ENCODE peak calls at places on chromosomes 4 and X, in four cellular contexts. One of them, this sample, is unnamed.

GRCh38 chr4:155952546-155952945 is 1.1 kb downstream of the CTSO start:
- DNase-seq in suprapubic skin: no peak
- DNase-seq in fibroblast of villous mesenchyme: peak
- DNase-seq in tibial nerve: no peak
- DNase-seq in this sample: peak

GRCh38 chrX:128992107-128992971 is 531.0 kb downstream of the SMARCA1 start:
- DNase-seq in fibroblast of villous mesenchyme: no peak
- DNase-seq in tibial nerve: no peak
- DNase-seq in suprapubic skin: no peak
- DNase-seq in this sample: no peak

GRCh38 chrX:21806691-21807090 is 32.7 kb upstream of the MBTPS2 start:
- DNase-seq in fibroblast of villous mesenchyme: no peak
- DNase-seq in tibial nerve: no peak
- DNase-seq in suprapubic skin: no peak
- DNase-seq in this sample: no peak

GRCh38 chr4:113849771-113850170 is 88.2 kb upstream of the CAMK2D start:
- DNase-seq in suprapubic skin: no peak
- DNase-seq in tibial nerve: peak
- DNase-seq in fibroblast of villous mesenchyme: peak
- DNase-seq in this sample: peak

GRCh38 chr4:1577818-1578217 is 106.3 kb downstream of the FAM53A start:
- DNase-seq in suprapubic skin: peak
- DNase-seq in tibial nerve: no peak
- DNase-seq in fibroblast of villous mesenchyme: no peak
- DNase-seq in this sample: no peak

GRCh38 chr4:182562350-182562749 is 319.1 kb downstream of the TENM3 start:
- DNase-seq in suprapubic skin: no peak
- DNase-seq in fibroblast of villous mesenchyme: no peak
- DNase-seq in tibial nerve: no peak
- DNase-seq in this sample: no peak

GRCh38 chrX:34578237-34578636 is 78.8 kb downstream of the TMEM47 start:
- DNase-seq in fibroblast of villous mesenchyme: peak
- DNase-seq in suprapubic skin: no peak
- DNase-seq in tibial nerve: no peak
- DNase-seq in this sample: peak

GRCh38 chr4:145308598-145308997 is 128.2 kb upstream of the OTUD4 start:
- DNase-seq in suprapubic skin: no peak
- DNase-seq in fibroblast of villous mesenchyme: peak
- DNase-seq in tibial nerve: no peak
- DNase-seq in this sample: peak

GRCh38 chr4:85825937-85826678 is 351.2 kb downstream of the ARHGAP24 start:
- DNase-seq in suprapubic skin: no peak
- DNase-seq in fibroblast of villous mesenchyme: peak
- DNase-seq in tibial nerve: no peak
- DNase-seq in this sample: peak

GRCh38 chrX:39491548-39492297 is 606.0 kb downstream of the BCOR start:
- DNase-seq in fibroblast of villous mesenchyme: no peak
- DNase-seq in suprapubic skin: no peak
- DNase-seq in tibial nerve: no peak
- DNase-seq in this sample: no peak

GRCh38 chrX:53294024-53294648 is 12.8 kb upstream of the IQSEC2 start:
- DNase-seq in fibroblast of villous mesenchyme: no peak
- DNase-seq in tibial nerve: no peak
- DNase-seq in suprapubic skin: no peak
- DNase-seq in this sample: no peak

GRCh38 chrX:50905334-50905733 is 5.2 kb upstream of the BMP15 start:
- DNase-seq in fibroblast of villous mesenchyme: no peak
- DNase-seq in suprapubic skin: no peak
- DNase-seq in tibial nerve: no peak
- DNase-seq in this sample: no peak

GRCh38 chrX:13742397-13743176 is 8.0 kb downstream of the OFD1 start:
- DNase-seq in fibroblast of villous mesenchyme: peak
- DNase-seq in tibial nerve: no peak
- DNase-seq in suprapubic skin: no peak
- DNase-seq in this sample: no peak

GRCh38 chr4:175504316-175504715 is 307.7 kb downstream of the GPM6A start:
- DNase-seq in tibial nerve: no peak
- DNase-seq in suprapubic skin: no peak
- DNase-seq in fibroblast of villous mesenchyme: peak
- DNase-seq in this sample: peak

GRCh38 chr4:122617597-122618593 is 3.0 kb downstream of the IL21 start:
- DNase-seq in fibroblast of villous mesenchyme: no peak
- DNase-seq in suprapubic skin: no peak
- DNase-seq in tibial nerve: no peak
- DNase-seq in this sample: peak

GRCh38 chr4:15953625-15954024 is 9.3 kb downstream of the FGFBP2 start:
- DNase-seq in fibroblast of villous mesenchyme: no peak
- DNase-seq in suprapubic skin: no peak
- DNase-seq in tibial nerve: no peak
- DNase-seq in this sample: no peak

GRCh38 chr4:53576676-53577372 is 14.5 kb downstream of the LNX1 start:
- DNase-seq in fibroblast of villous mesenchyme: peak
- DNase-seq in suprapubic skin: no peak
- DNase-seq in tibial nerve: no peak
- DNase-seq in this sample: no peak

GRCh38 chr4:86484241-86484640 is 109.9 kb upstream of the PTPN13 start:
- DNase-seq in suprapubic skin: no peak
- DNase-seq in tibial nerve: no peak
- DNase-seq in fibroblast of villous mesenchyme: no peak
- DNase-seq in this sample: no peak

GRCh38 chrX:154717824-154718223 is 33.1 kb downstream of the GAB3 start:
- DNase-seq in fibroblast of villous mesenchyme: peak
- DNase-seq in tibial nerve: no peak
- DNase-seq in suprapubic skin: no peak
- DNase-seq in this sample: peak

GRCh38 chr4:83440899-83441298 is 14.7 kb downstream of the HELQ start:
- DNase-seq in tibial nerve: no peak
- DNase-seq in fibroblast of villous mesenchyme: no peak
- DNase-seq in suprapubic skin: no peak
- DNase-seq in this sample: no peak

GRCh38 chrX:46649421-46650260 is 76.1 kb downstream of the CHST7 start:
- DNase-seq in tibial nerve: no peak
- DNase-seq in fibroblast of villous mesenchyme: peak
- DNase-seq in suprapubic skin: no peak
- DNase-seq in this sample: peak

GRCh38 chr4:133995243-133995960 is 206.2 kb downstream of the PABPC4L start:
- DNase-seq in suprapubic skin: no peak
- DNase-seq in fibroblast of villous mesenchyme: no peak
- DNase-seq in tibial nerve: no peak
- DNase-seq in this sample: no peak

DNA sequence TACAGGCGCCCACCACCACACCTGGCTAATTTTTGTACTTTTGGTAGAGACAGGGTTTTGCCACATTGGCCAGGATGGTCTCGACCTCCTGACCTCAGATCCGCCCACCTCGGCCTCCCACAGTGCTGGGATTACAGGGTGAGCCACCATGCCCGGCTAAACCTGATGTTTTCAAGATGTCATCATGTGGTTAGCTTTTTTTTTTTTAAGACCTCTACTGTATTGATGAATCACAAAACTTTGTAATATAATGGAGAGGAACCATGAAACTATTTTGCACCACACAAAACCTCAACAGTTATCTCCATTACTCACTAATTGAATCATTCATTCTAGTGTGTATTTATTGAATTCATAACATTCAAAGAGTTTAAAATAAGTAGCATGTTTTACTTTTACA is 94.7 kb upstream of the NEIL3 start:
- DNase-seq in tibial nerve: no peak
- DNase-seq in fibroblast of villous mesenchyme: no peak
- DNase-seq in suprapubic skin: no peak
- DNase-seq in this sample: peak
- TF ChIP-seq CTCF in tibial nerve: no peak
- TF ChIP-seq CTCF in fibroblast of villous mesenchyme: no peak
- TF ChIP-seq CTCF in suprapubic skin: no peak
- TF ChIP-seq CTCF in this sample: no peak

GRCh38 chrX:19931146-19931545 is 43.7 kb upstream of the SH3KBP1 start:
- DNase-seq in fibroblast of villous mesenchyme: peak
- DNase-seq in suprapubic skin: no peak
- DNase-seq in tibial nerve: no peak
- DNase-seq in this sample: peak
- TF ChIP-seq CTCF in fibroblast of villous mesenchyme: no peak
- TF ChIP-seq CTCF in suprapubic skin: no peak
- TF ChIP-seq CTCF in tibial nerve: no peak
- TF ChIP-seq CTCF in this sample: no peak

GRCh38 chr4:186724861-186725419 is 1.3 kb upstream of the FAT1 start:
- DNase-seq in fibroblast of villous mesenchyme: peak
- DNase-seq in tibial nerve: no peak
- DNase-seq in suprapubic skin: no peak
- DNase-seq in this sample: peak

GRCh38 chr4:186726440-186727148 is 2.9 kb upstream of the FAT1 start:
- DNase-seq in tibial nerve: peak
- DNase-seq in fibroblast of villous mesenchyme: peak
- DNase-seq in suprapubic skin: peak
- DNase-seq in this sample: peak

GRCh38 chr4:186726150-186726439 is 2.4 kb upstream of the FAT1 start:
- DNase-seq in tibial nerve: no peak
- DNase-seq in fibroblast of villous mesenchyme: no peak
- DNase-seq in suprapubic skin: no peak
- DNase-seq in this sample: no peak

GRCh38 chr4:186724048-186724860 is 598 bp upstream of the FAT1 start:
- DNase-seq in suprapubic skin: peak
- DNase-seq in fibroblast of villous mesenchyme: peak
- DNase-seq in tibial nerve: no peak
- DNase-seq in this sample: peak

GRCh38 chr4:186725422-186726149 is 1.9 kb upstream of the FAT1 start:
- DNase-seq in suprapubic skin: peak
- DNase-seq in fibroblast of villous mesenchyme: peak
- DNase-seq in tibial nerve: peak
- DNase-seq in this sample: peak
- TF ChIP-seq CTCF in suprapubic skin: peak
- TF ChIP-seq CTCF in fibroblast of villous mesenchyme: peak
- TF ChIP-seq CTCF in tibial nerve: peak
- TF ChIP-seq CTCF in this sample: peak

DNA sequence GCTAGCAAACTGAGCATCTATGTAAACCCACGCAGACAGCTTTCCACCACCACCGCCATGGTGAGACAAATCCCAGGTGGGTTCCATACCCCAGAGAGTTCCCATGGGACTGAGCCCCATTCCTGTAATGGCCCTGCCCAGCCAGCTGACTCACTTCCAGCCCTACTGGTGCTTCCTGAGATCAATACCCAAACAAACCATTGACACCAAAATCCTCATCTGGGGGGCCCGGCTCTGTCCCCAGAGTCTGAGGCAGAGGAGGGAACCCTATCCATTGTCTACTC is 30.1 kb upstream of the JAKMIP1 start:
- DNase-seq in fibroblast of villous mesenchyme: no peak
- DNase-seq in suprapubic skin: no peak
- DNase-seq in tibial nerve: no peak
- DNase-seq in this sample: no peak
- TF ChIP-seq CTCF in fibroblast of villous mesenchyme: no peak
- TF ChIP-seq CTCF in suprapubic skin: no peak
- TF ChIP-seq CTCF in tibial nerve: no peak
- TF ChIP-seq CTCF in this sample: no peak

DNA sequence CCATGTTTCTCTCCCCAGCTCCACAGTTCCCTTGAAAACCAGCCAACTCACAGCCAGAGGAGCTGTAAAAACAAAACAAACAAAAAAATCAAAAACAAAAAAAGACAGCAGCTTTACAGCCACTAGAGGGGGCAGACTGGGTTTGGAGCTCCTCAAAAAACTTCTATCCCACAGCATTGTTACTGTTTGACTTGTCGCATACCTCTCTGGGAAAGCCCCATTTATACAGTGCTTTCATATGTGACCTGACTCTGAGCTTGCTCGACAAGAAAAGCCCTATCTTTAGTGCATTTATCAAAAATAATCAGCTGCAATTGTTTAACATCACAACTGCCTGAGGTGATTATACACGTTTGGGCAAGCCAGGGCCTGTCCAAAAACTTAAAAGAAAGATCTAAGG is 21.6 kb downstream of the TSPAN6 start:
- DNase-seq in fibroblast of villous mesenchyme: peak
- DNase-seq in tibial nerve: no peak
- DNase-seq in suprapubic skin: no peak
- DNase-seq in this sample: peak
- TF ChIP-seq CTCF in fibroblast of villous mesenchyme: peak
- TF ChIP-seq CTCF in tibial nerve: peak
- TF ChIP-seq CTCF in suprapubic skin: no peak
- TF ChIP-seq CTCF in this sample: peak

This sample was measured in AG10803.